ENCODE peak calls at places on chromosome 10, in five cellular contexts. One of them, this sample, is unnamed.
A peak's percentile ranks its signal among the peaks of the same experiment; 100 is the strongest.

GRCh38 chr10:15254808-15255655 is 86.5 kb upstream of the NMT2 start:
- DNase-seq in GM03348: no peak
- DNase-seq in hypothalamus: peak; percentile 37
- DNase-seq in M059J: no peak
- DNase-seq in germinal center: no peak
- DNase-seq in this sample: no peak

GRCh38 chr10:58153751-58154150 is 113.9 kb downstream of the IPMK start:
- DNase-seq in GM03348: no peak
- DNase-seq in hypothalamus: no peak
- DNase-seq in M059J: no peak
- DNase-seq in germinal center: no peak
- DNase-seq in this sample: no peak

GRCh38 chr10:21078410-21079329 is 181.6 kb upstream of the NEBL start:
- DNase-seq in GM03348: peak; percentile 75
- DNase-seq in hypothalamus: peak; percentile 40
- DNase-seq in M059J: peak; percentile 48
- DNase-seq in germinal center: peak; percentile 4
- DNase-seq in this sample: peak; percentile 65

GRCh38 chr10:132533571-132534260 is 3.9 kb upstream of the INPP5A start:
- DNase-seq in GM03348: no peak
- DNase-seq in hypothalamus: no peak
- DNase-seq in M059J: no peak
- DNase-seq in germinal center: no peak
- DNase-seq in this sample: no peak

GRCh38 chr10:74081192-74081803 is 69.3 kb downstream of the AP3M1 start:
- DNase-seq in GM03348: peak; percentile 65
- DNase-seq in hypothalamus: peak; percentile 41
- DNase-seq in M059J: peak; percentile 65
- DNase-seq in germinal center: peak; percentile 74
- DNase-seq in this sample: peak; percentile 63

GRCh38 chr10:114962441-114962840 is 24.4 kb downstream of the TRUB1 start:
- DNase-seq in GM03348: no peak
- DNase-seq in hypothalamus: no peak
- DNase-seq in M059J: no peak
- DNase-seq in germinal center: no peak
- DNase-seq in this sample: no peak

GRCh38 chr10:5550621-5551530 is 26.1 kb downstream of the CALML3 start:
- DNase-seq in GM03348: no peak
- DNase-seq in hypothalamus: no peak
- DNase-seq in M059J: peak; percentile 70
- DNase-seq in germinal center: no peak
- DNase-seq in this sample: peak; percentile 89

GRCh38 chr10:63452524-63452923 is 13.3 kb downstream of the JMJD1C start:
- DNase-seq in GM03348: no peak
- DNase-seq in hypothalamus: no peak
- DNase-seq in M059J: no peak
- DNase-seq in germinal center: no peak
- DNase-seq in this sample: no peak

GRCh38 chr10:42707229-42707628 is 68.9 kb upstream of the ZNF33B start:
- DNase-seq in GM03348: no peak
- DNase-seq in hypothalamus: no peak
- DNase-seq in M059J: no peak
- DNase-seq in germinal center: no peak
- DNase-seq in this sample: no peak

GRCh38 chr10:106360870-106361269 is 803.6 kb downstream of the SORCS1 start:
- DNase-seq in GM03348: peak; percentile 42
- DNase-seq in hypothalamus: no peak
- DNase-seq in M059J: peak; percentile 0
- DNase-seq in germinal center: no peak
- DNase-seq in this sample: no peak

GRCh38 chr10:78551184-78552005 is 517.4 kb upstream of the ZMIZ1 start:
- DNase-seq in GM03348: no peak
- DNase-seq in hypothalamus: no peak
- DNase-seq in M059J: no peak
- DNase-seq in germinal center: no peak
- DNase-seq in this sample: peak; percentile 66

GRCh38 chr10:124693396-124693795 is 50.8 kb downstream of the FAM53B start:
- DNase-seq in GM03348: no peak
- DNase-seq in hypothalamus: no peak
- DNase-seq in M059J: no peak
- DNase-seq in germinal center: no peak
- DNase-seq in this sample: no peak

GRCh38 chr10:119991816-119992215 is 99.3 kb downstream of the SEC23IP start:
- DNase-seq in GM03348: no peak
- DNase-seq in hypothalamus: no peak
- DNase-seq in M059J: no peak
- DNase-seq in germinal center: no peak
- DNase-seq in this sample: no peak

GRCh38 chr10:51228714-51229100 is 154.4 kb downstream of the PRKG1 start:
- DNase-seq in GM03348: no peak
- DNase-seq in hypothalamus: no peak
- DNase-seq in M059J: no peak
- DNase-seq in germinal center: no peak
- DNase-seq in this sample: no peak

GRCh38 chr10:15344876-15345285 is 26.2 kb downstream of the FAM171A1 start:
- DNase-seq in GM03348: no peak
- DNase-seq in hypothalamus: no peak
- DNase-seq in M059J: no peak
- DNase-seq in germinal center: no peak
- DNase-seq in this sample: peak; percentile 63

GRCh38 chr10:12419279-12419847 is 70.0 kb downstream of the CAMK1D start:
- DNase-seq in GM03348: peak; percentile 78
- DNase-seq in hypothalamus: no peak
- DNase-seq in M059J: peak; percentile 94
- DNase-seq in germinal center: no peak
- DNase-seq in this sample: peak; percentile 96

GRCh38 chr10:2232479-2232878 is 495.2 kb upstream of the ADARB2 start:
- DNase-seq in GM03348: no peak
- DNase-seq in hypothalamus: no peak
- DNase-seq in M059J: no peak
- DNase-seq in germinal center: no peak
- DNase-seq in this sample: peak; percentile 33

GRCh38 chr10:62075414-62075813 is 173.9 kb downstream of the ARID5B start:
- DNase-seq in GM03348: no peak
- DNase-seq in hypothalamus: no peak
- DNase-seq in M059J: no peak
- DNase-seq in germinal center: no peak
- DNase-seq in this sample: no peak

GRCh38 chr10:78331391-78331922 is 297.8 kb downstream of the RPS24 start:
- DNase-seq in GM03348: peak; percentile 83
- DNase-seq in hypothalamus: no peak
- DNase-seq in M059J: peak; percentile 67
- DNase-seq in germinal center: no peak
- DNase-seq in this sample: peak; percentile 78

GRCh38 chr10:191703-192518 is 56.7 kb downstream of the ZMYND11 start:
- DNase-seq in GM03348: peak; percentile 61
- DNase-seq in hypothalamus: no peak
- DNase-seq in M059J: peak; percentile 10
- DNase-seq in germinal center: no peak
- DNase-seq in this sample: peak; percentile 7